ENCODE peak calls at places on chromosomes 5 and 9, in ten cellular contexts. V is HCEC 1CT; X is GM12891; N is stimulated activated CD8-positive, alpha-beta memory T cell treated with anti-CD3 and anti-CD28 coated beads, Interleukin-4, amount 100 ng/mL, for 24 hours; J is iPS DF 6.9; W is endothelial cell; I is activated CD4-positive, alpha-beta T cell treated with anti-CD3 and anti-CD28 coated beads for 24 hours; O is RPMI7951; M is T-helper 17 cell; Z is left colon. U is an unnamed sample.

GRCh38 chr9:134707731-134708671 is 66.4 kb downstream of the COL5A1 start:
- DNase-seq in V (no peak), X (no peak), N (no peak), J (no peak), W (no peak), I (no peak), O (no peak), M (no peak), Z (no peak), U (no peak)

GRCh38 chr5:163565931-163566608 is 60.7 kb downstream of the MAT2B start:
- DNase-seq in V (no peak), X (no peak), N (peak; percentile 0), J (peak; percentile 18), W (peak; percentile 41), I (peak; percentile 4), O (peak; percentile 24), M (peak; percentile 12), Z (peak; percentile 25), U (no peak)

GRCh38 chr5:141646026-141646425 is 5.2 kb downstream of the FCHSD1 start:
- DNase-seq in V (no peak), X (no peak), N (no peak), J (no peak), W (no peak), I (no peak), O (no peak), M (no peak), Z (no peak), U (no peak)

GRCh38 chr5:17213938-17214337 is 3.5 kb upstream of the BASP1 start:
- DNase-seq in V (no peak), X (no peak), N (no peak), J (no peak), W (no peak), I (no peak), O (no peak), M (no peak), Z (no peak), U (no peak)

GRCh38 chr9:97564291-97565175 is 63.1 kb downstream of the TMOD1 start:
- DNase-seq in V (peak; percentile 67), X (no peak), N (no peak), J (no peak), W (no peak), I (no peak), O (peak; percentile 93), M (no peak), Z (peak; percentile 16), U (no peak)

GRCh38 chr5:175847061-175847460 is 24.3 kb upstream of the CPLX2 start:
- DNase-seq in V (no peak), X (no peak), N (no peak), J (no peak), W (no peak), I (no peak), O (no peak), M (no peak), Z (no peak), U (no peak)

GRCh38 chr5:82720764-82721163 is 356.4 kb downstream of the TMEM167A start:
- DNase-seq in V (no peak), X (no peak), N (no peak), J (no peak), W (peak; percentile 56), I (no peak), O (no peak), M (no peak), Z (no peak), U (no peak)

GRCh38 chr5:87572611-87573010 is 159.9 kb upstream of the CCNH start:
- DNase-seq in V (no peak), X (no peak), N (no peak), J (no peak), W (no peak), I (no peak), O (no peak), M (no peak), Z (no peak), U (no peak)

GRCh38 chr5:58868931-58869330 is 286.1 kb downstream of the RAB3C start:
- DNase-seq in V (no peak), X (no peak), N (no peak), J (no peak), W (no peak), I (no peak), O (no peak), M (no peak), Z (no peak), U (no peak)

GRCh38 chr5:181069767-181070491 is 29.9 kb downstream of the BTNL9 start:
- DNase-seq in V (no peak), X (no peak), N (no peak), J (no peak), W (no peak), I (no peak), O (no peak), M (no peak), Z (peak; percentile 24), U (no peak)

U was measured in NCI-H1048.